ENCODE peak calls at places on chromosomes 2 and 18, in four cellular contexts. A, K, D and N are unnamed samples.

GRCh38 chr2:218255441-218255840 is 5.4 kb upstream of the GPBAR1 start:
- DNase-seq in A (no peak), D (no peak), K (no peak), N (no peak)

GRCh38 chr2:200509227-200509607 is 651 bp downstream of the KCTD18 start:
- DNase-seq in K (no peak), A (no peak), D (peak; percentile 47), N (no peak)

GRCh38 chr18:45127395-45127794 is 446.7 kb downstream of the SETBP1 start:
- DNase-seq in K (no peak), D (no peak), A (no peak), N (no peak)

GRCh38 chr18:40348196-40348595 is 1606.8 kb upstream of the PIK3C3 start:
- DNase-seq in K (no peak), A (no peak), D (no peak), N (no peak)

GRCh38 chr2:239000089-239000488 is 152.2 kb downstream of the TWIST2 start:
- DNase-seq in K (no peak), D (no peak), A (no peak), N (no peak)

GRCh38 chr2:120245933-120246332 is 6.7 kb upstream of the RALB start:
- DNase-seq in D (no peak), K (no peak), A (no peak), N (no peak)

GRCh38 chr2:20737505-20737904 is 70.6 kb downstream of the GDF7 start:
- DNase-seq in K (no peak), A (no peak), D (no peak), N (no peak)

GRCh38 chr2:81436256-81436655 is 1131.7 kb upstream of the LRRTM1 start:
- DNase-seq in K (no peak), A (no peak), D (peak; percentile 6), N (no peak)

GRCh38 chr2:233463586-233463985 is 103.0 kb downstream of the USP40 start:
- DNase-seq in K (no peak), D (no peak), A (no peak), N (no peak)

GRCh38 chr18:10147752-10148151 is 233.9 kb downstream of the VAPA start:
- DNase-seq in D (no peak), A (no peak), K (no peak), N (no peak)

GRCh38 chr2:28674062-28674712 is 77.4 kb upstream of the PPP1CB start:
- DNase-seq in D (no peak), A (no peak), K (no peak), N (no peak)

GRCh38 chr2:149049142-149049541 is 10.6 kb downstream of the LYPD6B start:
- DNase-seq in K (no peak), D (no peak), A (no peak), N (peak; percentile 37)

GRCh38 chr2:126793885-126794613 is 104.6 kb upstream of the TEX51 start:
- DNase-seq in D (no peak), A (no peak), K (peak; percentile 60), N (no peak)

GRCh38 chr2:235504459-235505200 is 10.8 kb downstream of the AGAP1 start:
- DNase-seq in D (no peak), A (no peak), K (no peak), N (no peak)

GRCh38 chr2:217947341-217948316 is 55.2 kb downstream of the TNS1 start:
- DNase-seq in K (peak; percentile 74), D (no peak), A (no peak), N (no peak)

GRCh38 chr2:47230418-47230817 is 75.3 kb upstream of the STPG4 start:
- DNase-seq in A (no peak), K (no peak), D (no peak), N (no peak)

GRCh38 chr2:197113221-197113831 is 186.8 kb upstream of the PGAP1 start:
- DNase-seq in D (peak; percentile 39), A (peak; percentile 15), K (no peak), N (no peak)

GRCh38 chr2:177646791-177647190 is 254.2 kb downstream of the AGPS start:
- DNase-seq in K (no peak), D (no peak), A (no peak), N (no peak)

GRCh38 chr2:178422097-178422496 is 28.9 kb downstream of the PRKRA start:
- DNase-seq in A (no peak), D (no peak), K (no peak), N (no peak)

GRCh38 chr2:71154798-71155197 is 24.4 kb downstream of the MPHOSPH10 start:
- DNase-seq in D (peak; percentile 14), K (peak; percentile 77), A (no peak), N (no peak)

GRCh38 chr18:62069556-62069955 is 117.3 kb downstream of the PIGN start:
- DNase-seq in D (no peak), A (peak; percentile 63), K (no peak), N (no peak)

GRCh38 chr2:134693359-134694330 is 25.2 kb downstream of the TMEM163 start:
- DNase-seq in D (no peak), A (no peak), K (no peak), N (no peak)

GRCh38 chr2:67846341-67847070 is 216.3 kb downstream of the C1D start:
- DNase-seq in K (peak; percentile 78), A (peak; percentile 8), D (peak; percentile 92), N (peak; percentile 74)

GRCh38 chr2:42975358-42975717 is 183.0 kb upstream of the HAAO start:
- DNase-seq in A (no peak), K (no peak), D (no peak), N (no peak)

GRCh38 chr2:234841321-234842015 is 110.3 kb upstream of the SH3BP4 start:
- DNase-seq in A (no peak), D (no peak), K (no peak), N (no peak)

GRCh38 chr2:62724886-62725711 is 19.6 kb downstream of the EHBP1 start:
- DNase-seq in A (no peak), K (peak; percentile 71), D (no peak), N (no peak)

GRCh38 chr18:78542204-78542603 is 437.4 kb upstream of the SALL3 start:
- DNase-seq in K (no peak), D (peak; percentile 59), A (peak; percentile 15), N (peak; percentile 36)

GRCh38 chr2:202052235-202052634 is 18.6 kb downstream of the FZD7 start:
- DNase-seq in K (no peak), A (no peak), D (no peak), N (no peak)

GRCh38 chr18:49045585-49045984 is 94.8 kb upstream of the SMAD7 start:
- DNase-seq in D (no peak), K (no peak), A (no peak), N (no peak)

GRCh38 chr2:20429528-20429927 is 17.3 kb upstream of the RHOB start:
- DNase-seq in D (no peak), K (no peak), A (no peak), N (no peak)

GRCh38 chr2:105330681-105331375 is 1.3 kb upstream of the TGFBRAP1 start:
- DNase-seq in K (no peak), A (no peak), D (no peak), N (no peak)

GRCh38 chr2:238553159-238553558 is 126.4 kb downstream of the ASB1 start:
- DNase-seq in K (no peak), A (no peak), D (no peak), N (no peak)

GRCh38 chr2:180125245-180125962 is 118.3 kb upstream of the CWC22 start:
- DNase-seq in D (peak; percentile 67), K (peak; percentile 84), A (peak; percentile 3), N (peak; percentile 82)

GRCh38 chr18:46946656-46947282 is 29.4 kb downstream of the KATNAL2 start:
- DNase-seq in K (peak; percentile 95), D (peak; percentile 83), A (no peak), N (no peak)

GRCh38 chr2:128631698-128632490 is 313.2 kb upstream of the HS6ST1 start:
- DNase-seq in K (peak; percentile 22), D (no peak), A (no peak), N (no peak)

GRCh38 chr2:26186371-26186770 is 13.5 kb downstream of the GAREM2 start:
- DNase-seq in D (no peak), A (no peak), K (no peak), N (no peak)

GRCh38 chr18:37451239-37451825 is 114.3 kb downstream of the CELF4 start:
- DNase-seq in K (no peak), D (no peak), A (no peak), N (no peak)

GRCh38 chr2:232061265-232061664 is 99.8 kb downstream of the DIS3L2 start:
- DNase-seq in K (no peak), D (no peak), A (no peak), N (peak; percentile 40)
- H3K27ac ChIP-seq in K (no peak overlapping the region), D (no peak overlapping the region), A (no peak overlapping the region), N (no peak overlapping the region)

GRCh38 chr18:55501594-55502345 is 86.2 kb downstream of the TCF4 start:
- DNase-seq in D (no peak), A (no peak), K (no peak), N (no peak)

GRCh38 chr18:55502346-55502710 is 85.7 kb downstream of the TCF4 start:
- DNase-seq in D (no peak), A (no peak), K (no peak), N (no peak)

GRCh38 chr18:55500316-55501086 is 87.5 kb downstream of the TCF4 start:
- DNase-seq in A (no peak), D (peak; percentile 1), K (no peak), N (no peak)

GRCh38 chr18:55497825-55498403 is 90.1 kb downstream of the TCF4 start:
- DNase-seq in K (no peak), A (no peak), D (no peak), N (no peak)

GRCh38 chr18:55499526-55499925 is 88.5 kb downstream of the TCF4 start:
- DNase-seq in A (no peak), K (no peak), D (no peak), N (no peak)
- H3K27ac ChIP-seq in A (no peak overlapping the region), K (no peak overlapping the region), D (peak overlapping the region; percentile 53), N (no peak overlapping the region)

GRCh38 chr2:113116100-113116958 is 11.1 kb upstream of the IL1RN start:
- DNase-seq in A (no peak), K (no peak), D (no peak), N (no peak)
- H3K27ac ChIP-seq in A (peak overlapping the region; percentile 61), K (no peak overlapping the region), D (peak overlapping the region; percentile 71), N (peak overlapping the region; percentile 95)

GRCh38 chr2:96345868-96346452 is 10.4 kb downstream of the NCAPH start:
- DNase-seq in K (no peak), A (no peak), D (no peak), N (no peak)

GRCh38 chr2:96342085-96342484 is 6.5 kb downstream of the NCAPH start:
- DNase-seq in K (no peak), D (no peak), A (no peak), N (no peak)

GRCh38 chr2:96345403-96345802 is 9.8 kb downstream of the NCAPH start:
- DNase-seq in A (no peak), K (peak; percentile 39), D (no peak), N (no peak)

GRCh38 chr2:96341641-96342040 is 6.1 kb downstream of the NCAPH start:
- DNase-seq in K (no peak), D (no peak), A (no peak), N (no peak)

GRCh38 chr2:96344011-96344410 is 8.4 kb downstream of the NCAPH start:
- DNase-seq in D (no peak), K (no peak), A (no peak), N (no peak)
- H3K27ac ChIP-seq in D (no peak overlapping the region), K (no peak overlapping the region), A (peak overlapping the region; percentile 54), N (no peak overlapping the region)